ENCODE peak calls at places on chromosome 1, in ten cellular contexts. R is suprapubic skin, N is HCT116, U is left lung, K is heart left ventricle, E is right atrium auricular region, Q is esophagus squamous epithelium, L is IMR-90, M is adrenal gland, H is transverse colon. W is an unnamed sample.

GRCh38 chr1:67214420-67215174 is 48.3 kb downstream of the IL23R start:
- DNase-seq in K (no peak), Q (no peak), U (no peak), M (peak; percentile 54), E (no peak), L (peak; percentile 29), R (no peak), N (peak; percentile 19), H (peak; percentile 29), W (no peak)

GRCh38 chr1:161511756-161512060 is 6.5 kb downstream of the FCGR2A start:
- DNase-seq in H (no peak), E (no peak), M (no peak), Q (no peak), R (no peak), L (no peak), U (no peak), N (no peak), K (no peak), W (peak; percentile 66)

GRCh38 chr1:20493839-20494608 is 8.0 kb upstream of the CAMK2N1 start:
- DNase-seq in L (peak; percentile 88), N (peak; percentile 84), K (peak; percentile 85), R (peak; percentile 95), H (peak; percentile 93), M (peak; percentile 82), E (peak; percentile 90), U (peak; percentile 78), Q (peak; percentile 17), W (peak; percentile 84)

GRCh38 chr1:111952258-111952657 is 37.2 kb downstream of the KCND3 start:
- DNase-seq in R (no peak), M (no peak), K (no peak), U (no peak), H (no peak), Q (no peak), N (no peak), L (no peak), E (no peak), W (no peak)

GRCh38 chr1:1006305-1007159 is 6.6 kb upstream of the HES4 start:
- DNase-seq in K (peak; percentile 37), U (peak; percentile 32), Q (no peak), N (peak; percentile 81), R (peak; percentile 61), H (peak; percentile 85), L (no peak), E (no peak), M (no peak), W (no peak)

GRCh38 chr1:234781241-234782056 is 171.5 kb upstream of the IRF2BP2 start:
- DNase-seq in N (no peak), K (peak; percentile 58), R (no peak), M (no peak), H (peak; percentile 38), U (no peak), Q (no peak), E (peak; percentile 58), L (peak; percentile 12), W (no peak)

GRCh38 chr1:67759692-67760029 is 73.6 kb downstream of the GNG12 start:
- DNase-seq in L (peak; percentile 42), U (no peak), R (no peak), M (no peak), E (no peak), N (no peak), Q (no peak), H (no peak), K (no peak), W (no peak)

GRCh38 chr1:46315669-46316403 is 12.3 kb downstream of the UQCRH start:
- DNase-seq in U (no peak), R (no peak), E (no peak), K (no peak), Q (no peak), M (no peak), H (no peak), N (no peak), L (peak; percentile 72), W (no peak)

DNA sequence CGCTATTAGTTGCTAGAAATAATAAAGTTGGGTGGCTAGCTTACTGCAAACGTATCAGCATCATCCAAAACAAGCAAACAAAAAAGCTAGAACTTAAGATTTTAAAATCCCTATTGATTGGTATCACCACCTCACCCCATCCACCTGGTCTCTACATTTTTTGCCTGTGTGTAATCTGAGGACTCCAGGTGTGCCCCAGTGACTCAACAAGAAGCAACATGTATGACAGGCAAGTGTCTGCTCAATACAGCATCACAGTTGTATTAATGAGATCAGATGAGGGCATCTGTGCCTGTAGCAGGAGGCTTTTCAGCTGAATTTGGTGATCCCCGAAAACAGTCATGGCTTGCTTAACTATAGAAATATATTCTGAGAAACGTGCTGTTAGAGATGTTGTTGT is 14.6 kb upstream of the PAPPA2 start:
- DNase-seq in R (no peak), K (no peak), L (no peak), E (no peak), U (no peak), Q (no peak), N (no peak), H (no peak), M (no peak), W (no peak)
- H3K27ac ChIP-seq in R (no peak overlapping the region), K (no peak overlapping the region), L (no peak overlapping the region), E (no peak overlapping the region), U (no peak overlapping the region), Q (no peak overlapping the region), N (no peak overlapping the region), H (no peak overlapping the region), M (no peak overlapping the region), W (no peak overlapping the region)

DNA sequence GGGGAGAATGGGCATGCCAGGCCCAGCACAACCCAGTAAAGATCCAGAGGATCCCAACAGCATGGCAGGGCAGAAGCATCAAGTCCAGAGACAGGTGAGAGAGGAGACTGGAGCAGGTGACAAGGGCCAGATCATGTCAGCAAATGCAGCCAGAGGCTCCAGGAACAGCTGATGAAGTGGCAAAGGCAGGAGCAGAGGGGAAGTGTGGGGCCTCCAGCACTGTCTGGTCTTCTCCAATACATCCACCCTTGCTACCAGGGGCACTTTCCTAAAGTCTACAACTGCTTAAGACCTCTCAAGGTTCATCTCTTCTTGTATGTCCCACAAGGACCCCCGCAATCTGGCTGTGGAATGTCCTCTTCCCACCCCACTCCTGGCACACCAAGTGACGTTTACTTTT is 17.4 kb downstream of the FAM163A start:
- DNase-seq in Q (no peak), H (no peak), K (no peak), L (no peak), E (no peak), M (no peak), N (no peak), R (no peak), U (no peak), W (no peak)
- H3K27me3 ChIP-seq in Q (peaks cover 3% of the 10 kb centered on the region), H (no peaks in the 10 kb centered on the region), K (no peaks in the 10 kb centered on the region), L (peaks cover 49% of the 10 kb centered on the region), E (no peaks in the 10 kb centered on the region), M (no peaks in the 10 kb centered on the region), N (peaks cover 11% of the 10 kb centered on the region), R (no peaks in the 10 kb centered on the region), U (no peaks in the 10 kb centered on the region), W (no peaks in the 10 kb centered on the region)

GRCh38 chr1:205360166-205360565 is 3.4 kb upstream of the KLHDC8A start:
- DNase-seq in M (peak; percentile 78), E (no peak), H (no peak), N (no peak), U (no peak), L (no peak), Q (no peak), R (no peak), K (no peak), W (no peak)

GRCh38 chr1:205356424-205357151 is at the start of gene KLHDC8A:
- DNase-seq in M (peak; percentile 51), E (no peak), U (no peak), K (no peak), L (no peak), R (no peak), H (no peak), N (no peak), Q (no peak), W (no peak)

GRCh38 chr1:205360891-205361290 is 4.2 kb upstream of the KLHDC8A start:
- DNase-seq in K (no peak), E (no peak), R (no peak), U (no peak), M (no peak), L (no peak), H (no peak), N (no peak), Q (no peak), W (no peak)

GRCh38 chr1:205357567-205357966 is 845 bp upstream of the KLHDC8A start:
- DNase-seq in Q (no peak), K (no peak), N (no peak), R (no peak), L (no peak), H (no peak), U (no peak), M (no peak), E (no peak), W (no peak)

GRCh38 chr1:205358579-205358978 is 1.9 kb upstream of the KLHDC8A start:
- DNase-seq in E (no peak), U (no peak), Q (no peak), K (no peak), N (no peak), H (no peak), R (no peak), M (no peak), L (no peak), W (peak; percentile 9)
- H3K4me1 ChIP-seq in E (peaks cover 7% of the 10 kb centered on the region), U (no peaks in the 10 kb centered on the region), Q (peaks cover 13% of the 10 kb centered on the region), K (no peaks in the 10 kb centered on the region), N (no peaks in the 10 kb centered on the region), H (peaks cover 9% of the 10 kb centered on the region), R (peaks cover 11% of the 10 kb centered on the region), M (peaks cover 67% of the 10 kb centered on the region), L (no peaks in the 10 kb centered on the region), W (no peaks in the 10 kb centered on the region)

GRCh38 chr1:170931650-170932049 is 3.7 kb upstream of the MROH9 start:
- DNase-seq in M (no peak), K (peak; percentile 14), H (no peak), N (no peak), E (no peak), Q (no peak), R (no peak), U (no peak), L (no peak), W (no peak)

GRCh38 chr1:170929412-170929834 is 5.9 kb upstream of the MROH9 start:
- DNase-seq in E (no peak), N (no peak), K (no peak), M (no peak), R (no peak), L (peak; percentile 47), H (no peak), U (no peak), Q (no peak), W (no peak)

GRCh38 chr1:170927955-170928850 is 7.1 kb upstream of the MROH9 start:
- DNase-seq in Q (no peak), K (no peak), U (no peak), E (no peak), M (no peak), H (no peak), L (no peak), R (no peak), N (no peak), W (no peak)

GRCh38 chr1:170932236-170932635 is 3.1 kb upstream of the MROH9 start:
- DNase-seq in E (no peak), H (no peak), Q (no peak), K (no peak), M (no peak), N (no peak), L (no peak), U (no peak), R (no peak), W (no peak)

DNA sequence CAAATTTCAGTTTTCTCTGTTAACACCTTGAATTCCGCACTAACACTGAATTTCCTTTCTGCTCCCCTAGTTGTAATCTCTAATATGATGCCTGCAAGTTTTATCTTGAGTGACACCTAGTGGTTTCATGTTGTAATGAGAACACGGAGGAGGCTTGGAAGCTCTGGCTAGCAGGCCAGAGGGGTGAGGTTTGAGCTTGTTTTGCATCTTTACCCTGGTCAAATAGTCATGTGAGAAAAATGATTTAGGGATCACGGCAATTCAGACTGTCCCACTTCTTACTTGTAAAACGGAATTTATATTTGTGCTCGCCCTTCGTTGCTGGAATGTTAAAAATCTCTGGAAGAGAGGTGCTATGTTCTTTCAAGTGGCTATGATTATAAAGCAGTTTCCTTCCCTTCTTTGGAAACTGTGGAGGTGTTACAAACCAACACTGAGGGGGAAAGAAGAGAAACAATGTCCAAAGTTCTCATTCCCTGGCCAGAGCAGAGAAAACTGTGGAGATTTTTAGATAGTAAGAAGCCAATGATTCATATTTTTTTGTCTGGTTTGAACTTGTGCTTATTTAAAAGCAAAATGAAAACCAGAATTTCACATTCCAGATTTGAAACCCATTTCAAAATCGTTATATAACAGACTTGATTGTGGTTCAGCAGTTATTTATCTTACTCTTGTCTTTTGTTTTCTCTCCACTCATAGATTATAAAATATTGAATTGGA is 5.3 kb upstream of the MROH9 start:
- DNase-seq in M (peak; percentile 5), Q (no peak), L (peak; percentile 66), K (peak; percentile 21), R (no peak), N (peak; percentile 50), E (no peak), H (no peak), U (no peak), W (no peak)
- H3K27ac ChIP-seq in M (no peak overlapping the region), Q (peak overlapping the region; percentile 56), L (no peak overlapping the region), K (no peak overlapping the region), R (peak overlapping the region; percentile 46), N (no peak overlapping the region), E (peak overlapping the region; percentile 56), H (peak overlapping the region; percentile 37), U (peak overlapping the region; percentile 57), W (peak overlapping the region; percentile 87)

W was measured in aorta.